ENCODE peak calls at places on chromosomes 12 and 14, in ten cellular contexts. E is CD4-positive, alpha-beta T cell; H is type B pancreatic cell; U is neural crest cell; Y is endothelial cell; P is WTC11; C is psoas muscle; Q is RWPE2; X is astrocyte of the spinal cord; J is RWPE1. Z is an unnamed sample.

GRCh38 chr14:29148221-29148620 is 381.6 kb downstream of the FOXG1 start:
- DNase-seq in E (no peak), H (no peak), U (no peak), Y (no peak), P (no peak), C (no peak), Q (no peak), X (no peak), J (no peak), Z (no peak)

GRCh38 chr12:118307069-118307954 is 65.4 kb downstream of the TAOK3 start:
- DNase-seq in E (no peak), H (no peak), U (no peak), Y (no peak), P (no peak), C (no peak), Q (no peak), X (peak; percentile 95), J (peak; percentile 71), Z (peak; percentile 93)

GRCh38 chr12:66693901-66694513 is 15.1 kb upstream of the GRIP1 start:
- DNase-seq in E (no peak), H (no peak), U (peak; percentile 9), Y (peak; percentile 12), P (no peak), C (no peak), Q (no peak), X (peak; percentile 76), J (peak; percentile 39), Z (peak; percentile 74)

GRCh38 chr14:25197885-25198284 is 147.9 kb upstream of the STXBP6 start:
- DNase-seq in E (no peak), H (no peak), U (no peak), Y (no peak), P (no peak), C (no peak), Q (no peak), X (no peak), J (no peak), Z (no peak)

GRCh38 chr14:101535232-101535631 is 26.1 kb upstream of the DIO3 start:
- DNase-seq in E (no peak), H (no peak), U (no peak), Y (no peak), P (no peak), C (no peak), Q (no peak), X (no peak), J (no peak), Z (no peak)

GRCh38 chr12:110337912-110338710 is 57.1 kb downstream of the ATP2A2 start:
- DNase-seq in E (no peak), H (no peak), U (no peak), Y (no peak), P (no peak), C (no peak), Q (no peak), X (no peak), J (no peak), Z (no peak)

GRCh38 chr12:5377997-5378596 is 53.8 kb upstream of the NTF3 start:
- DNase-seq in E (no peak), H (no peak), U (no peak), Y (no peak), P (no peak), C (no peak), Q (no peak), X (no peak), J (no peak), Z (no peak)

GRCh38 chr12:114319422-114319821 is 86.5 kb downstream of the TBX5 start:
- DNase-seq in E (no peak), H (no peak), U (no peak), Y (no peak), P (no peak), C (no peak), Q (no peak), X (no peak), J (no peak), Z (peak; percentile 69)

GRCh38 chr14:91140672-91141071 is 26.8 kb downstream of the DGLUCY start:
- DNase-seq in E (no peak), H (no peak), U (no peak), Y (peak; percentile 32), P (peak; percentile 49), C (no peak), Q (no peak), X (peak; percentile 22), J (peak; percentile 61), Z (peak; percentile 34)

GRCh38 chr14:90546767-90547166 is 149.9 kb downstream of the CALM1 start:
- DNase-seq in E (no peak), H (no peak), U (no peak), Y (no peak), P (peak; percentile 54), C (no peak), Q (no peak), X (no peak), J (no peak), Z (no peak)

GRCh38 chr12:106160915-106161314 is 22.2 kb upstream of the NUAK1 start:
- DNase-seq in E (no peak), H (no peak), U (no peak), Y (no peak), P (no peak), C (no peak), Q (no peak), X (no peak), J (no peak), Z (no peak)

GRCh38 chr12:132686831-132687210 is 321 bp downstream of the POLE start:
- DNase-seq in E (no peak), H (peak; percentile 74), U (no peak), Y (no peak), P (peak; percentile 50), C (no peak), Q (no peak), X (no peak), J (peak; percentile 44), Z (no peak)

GRCh38 chr12:55930771-55931316 is at the start of gene DGKA:
- DNase-seq in E (peak; percentile 80), H (no peak), U (no peak), Y (peak; percentile 32), P (peak; percentile 55), C (no peak), Q (no peak), X (peak; percentile 78), J (peak; percentile 77), Z (peak; percentile 91)

DNA sequence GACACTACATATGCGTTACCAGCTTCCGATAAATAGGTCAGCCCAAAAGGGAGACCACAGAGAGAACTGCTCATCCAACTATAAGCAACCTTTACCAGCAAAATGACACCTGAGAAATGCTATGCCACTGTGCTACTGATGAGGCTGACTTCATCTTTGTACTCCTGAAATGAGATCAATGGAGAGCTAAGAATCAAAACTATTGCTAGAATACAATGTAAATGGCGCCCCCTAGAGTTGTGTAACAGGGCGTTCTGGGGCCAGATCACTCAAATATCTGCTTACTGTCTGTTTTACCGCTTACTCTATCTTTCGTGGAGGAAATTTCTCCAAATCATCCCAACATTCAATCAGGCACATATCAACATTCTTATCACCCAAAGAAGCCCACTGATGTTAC is 4.6 kb downstream of the ZNF384 start:
- DNase-seq in E (no peak), H (no peak), U (peak; percentile 32), Y (peak; percentile 40), P (peak; percentile 36), C (no peak), Q (no peak), X (no peak), J (no peak), Z (peak; percentile 47)
- TF ChIP-seq CTCF in E (peak; percentile 60), H (peak; percentile 77), U (peak; percentile 78), Y (peak; percentile 66), P (peak; percentile 40), C (peak; percentile 38), Q (peak; percentile 64), X (peak; percentile 46), J (peak; percentile 20), Z (peak; percentile 53)

DNA sequence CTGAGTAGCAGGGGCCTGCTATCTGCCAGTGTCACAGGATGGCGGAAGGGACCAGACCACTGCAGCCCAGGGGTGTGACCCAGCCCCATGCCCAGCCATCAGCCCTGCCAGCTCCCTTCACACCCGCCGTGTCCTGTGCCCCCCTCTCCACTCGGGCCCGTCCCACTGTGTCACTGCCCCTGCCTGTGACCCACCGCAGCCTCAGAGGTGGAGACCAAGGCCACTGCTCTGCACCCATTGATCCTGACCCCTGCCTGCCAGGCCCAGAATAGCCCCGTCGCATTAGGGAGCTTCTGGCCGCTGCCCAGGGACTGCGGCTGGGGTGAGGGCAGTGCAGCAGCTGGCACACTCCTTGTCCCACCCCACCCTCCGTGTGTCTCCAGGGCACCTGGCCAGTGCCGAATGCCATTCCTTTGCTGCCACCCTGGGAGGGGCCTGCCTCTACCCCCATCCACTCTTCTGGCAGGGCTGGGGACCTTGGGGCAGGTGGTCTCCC is 2.1 kb upstream of the CRIP2 start:
- DNase-seq in E (no peak), H (no peak), U (no peak), Y (no peak), P (no peak), C (peak; percentile 72), Q (no peak), X (no peak), J (no peak), Z (no peak)
- TF ChIP-seq CTCF in E (no peak), H (no peak), U (no peak), Y (no peak), P (no peak), C (no peak), Q (no peak), X (no peak), J (peak; percentile 12), Z (no peak)

GRCh38 chr12:81798294-81798693 is 39.1 kb upstream of the PPFIA2 start:
- DNase-seq in E (no peak), H (no peak), U (no peak), Y (no peak), P (peak; percentile 23), C (no peak), Q (no peak), X (no peak), J (no peak), Z (no peak)

GRCh38 chr12:81792666-81793065 is 33.5 kb upstream of the PPFIA2 start:
- DNase-seq in E (no peak), H (no peak), U (no peak), Y (no peak), P (no peak), C (no peak), Q (no peak), X (no peak), J (no peak), Z (no peak)

GRCh38 chr12:81800298-81801148 is 41.4 kb upstream of the PPFIA2 start:
- DNase-seq in E (no peak), H (no peak), U (no peak), Y (no peak), P (no peak), C (no peak), Q (no peak), X (peak; percentile 58), J (no peak), Z (peak; percentile 71)

GRCh38 chr12:81797100-81797499 is 38.0 kb upstream of the PPFIA2 start:
- DNase-seq in E (no peak), H (no peak), U (no peak), Y (no peak), P (no peak), C (no peak), Q (no peak), X (peak; percentile 25), J (peak; percentile 7), Z (peak; percentile 34)
- TF ChIP-seq CTCF in E (no peak), H (peak; percentile 73), U (peak; percentile 63), Y (peak; percentile 77), P (peak; percentile 25), C (no peak), Q (peak; percentile 61), X (peak; percentile 64), J (no peak), Z (peak; percentile 56)

DNA sequence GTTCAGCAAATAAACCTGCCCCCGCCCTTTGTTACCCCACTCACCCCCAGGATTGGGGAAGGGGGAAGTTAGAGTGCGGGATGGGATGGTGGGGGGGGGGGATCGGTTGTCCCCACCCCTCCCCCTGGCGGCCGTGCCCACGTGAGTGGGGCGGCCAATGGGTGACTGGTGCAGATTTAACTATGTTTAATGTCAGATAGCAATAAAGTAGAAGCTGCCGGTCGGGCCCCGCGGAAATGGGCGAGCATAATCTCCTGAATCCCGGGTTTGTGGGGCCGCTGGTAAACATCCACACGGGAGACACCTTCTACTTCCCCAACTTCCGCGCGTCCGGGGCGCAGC is at the start of gene HOXC12:
- DNase-seq in E (no peak), H (no peak), U (no peak), Y (no peak), P (no peak), C (peak; percentile 37), Q (peak; percentile 52), X (no peak), J (peak; percentile 37), Z (no peak)
- TF ChIP-seq CTCF in E (no peak), H (no peak), U (no peak), Y (no peak), P (no peak), C (no peak), Q (no peak), X (no peak), J (no peak), Z (no peak)